ENCODE peak calls at places on chromosome 6, in six cellular contexts. One of them, this sample, is unnamed.

GRCh38 chr6:159017757-159018559 is 18.0 kb upstream of the RSPH3 start:
- DNase-seq in T follicular helper cell: no peak
- DNase-seq in stimulated activated CD4-positive, alpha-beta T cell treated with anti-CD3 and anti-CD28 coated beads, Interleukin-4, amount 100 ng/mL, for 24 hours: no peak
- DNase-seq in choroid plexus epithelial cell: no peak
- DNase-seq in stimulated activated CD8-positive, alpha-beta memory T cell treated with anti-CD3 and anti-CD28 coated beads, Interleukin-15, amount 100 ng/mL, for 24 hours: no peak
- DNase-seq in tibial nerve: no peak
- DNase-seq in this sample: no peak

GRCh38 chr6:1552296-1552761 is 57.4 kb upstream of the FOXC1 start:
- DNase-seq in T follicular helper cell: no peak
- DNase-seq in stimulated activated CD4-positive, alpha-beta T cell treated with anti-CD3 and anti-CD28 coated beads, Interleukin-4, amount 100 ng/mL, for 24 hours: no peak
- DNase-seq in choroid plexus epithelial cell: peak
- DNase-seq in stimulated activated CD8-positive, alpha-beta memory T cell treated with anti-CD3 and anti-CD28 coated beads, Interleukin-15, amount 100 ng/mL, for 24 hours: no peak
- DNase-seq in tibial nerve: no peak
- DNase-seq in this sample: no peak

GRCh38 chr6:190596-191395 is 101.5 kb upstream of the DUSP22 start:
- DNase-seq in T follicular helper cell: no peak
- DNase-seq in stimulated activated CD4-positive, alpha-beta T cell treated with anti-CD3 and anti-CD28 coated beads, Interleukin-4, amount 100 ng/mL, for 24 hours: no peak
- DNase-seq in choroid plexus epithelial cell: no peak
- DNase-seq in stimulated activated CD8-positive, alpha-beta memory T cell treated with anti-CD3 and anti-CD28 coated beads, Interleukin-15, amount 100 ng/mL, for 24 hours: no peak
- DNase-seq in tibial nerve: no peak
- DNase-seq in this sample: no peak

GRCh38 chr6:138377844-138378243 is at the start of gene SMIM28:
- DNase-seq in T follicular helper cell: no peak
- DNase-seq in stimulated activated CD4-positive, alpha-beta T cell treated with anti-CD3 and anti-CD28 coated beads, Interleukin-4, amount 100 ng/mL, for 24 hours: no peak
- DNase-seq in choroid plexus epithelial cell: no peak
- DNase-seq in stimulated activated CD8-positive, alpha-beta memory T cell treated with anti-CD3 and anti-CD28 coated beads, Interleukin-15, amount 100 ng/mL, for 24 hours: no peak
- DNase-seq in tibial nerve: no peak
- DNase-seq in this sample: peak

GRCh38 chr6:155309150-155309549 is 5.1 kb downstream of the TFB1M start:
- DNase-seq in T follicular helper cell: no peak
- DNase-seq in stimulated activated CD4-positive, alpha-beta T cell treated with anti-CD3 and anti-CD28 coated beads, Interleukin-4, amount 100 ng/mL, for 24 hours: no peak
- DNase-seq in choroid plexus epithelial cell: no peak
- DNase-seq in stimulated activated CD8-positive, alpha-beta memory T cell treated with anti-CD3 and anti-CD28 coated beads, Interleukin-15, amount 100 ng/mL, for 24 hours: no peak
- DNase-seq in tibial nerve: no peak
- DNase-seq in this sample: no peak

GRCh38 chr6:157656437-157657005 is 166.5 kb upstream of the SNX9 start:
- DNase-seq in T follicular helper cell: no peak
- DNase-seq in stimulated activated CD4-positive, alpha-beta T cell treated with anti-CD3 and anti-CD28 coated beads, Interleukin-4, amount 100 ng/mL, for 24 hours: no peak
- DNase-seq in choroid plexus epithelial cell: no peak
- DNase-seq in stimulated activated CD8-positive, alpha-beta memory T cell treated with anti-CD3 and anti-CD28 coated beads, Interleukin-15, amount 100 ng/mL, for 24 hours: no peak
- DNase-seq in tibial nerve: no peak
- DNase-seq in this sample: no peak

GRCh38 chr6:28553986-28554881 is 28.6 kb downstream of the GPX5 start:
- DNase-seq in T follicular helper cell: no peak
- DNase-seq in stimulated activated CD4-positive, alpha-beta T cell treated with anti-CD3 and anti-CD28 coated beads, Interleukin-4, amount 100 ng/mL, for 24 hours: no peak
- DNase-seq in choroid plexus epithelial cell: no peak
- DNase-seq in stimulated activated CD8-positive, alpha-beta memory T cell treated with anti-CD3 and anti-CD28 coated beads, Interleukin-15, amount 100 ng/mL, for 24 hours: no peak
- DNase-seq in tibial nerve: no peak
- DNase-seq in this sample: no peak

GRCh38 chr6:159151266-159151855 is 17.8 kb upstream of the FNDC1 start:
- DNase-seq in T follicular helper cell: no peak
- DNase-seq in stimulated activated CD4-positive, alpha-beta T cell treated with anti-CD3 and anti-CD28 coated beads, Interleukin-4, amount 100 ng/mL, for 24 hours: peak
- DNase-seq in choroid plexus epithelial cell: peak
- DNase-seq in stimulated activated CD8-positive, alpha-beta memory T cell treated with anti-CD3 and anti-CD28 coated beads, Interleukin-15, amount 100 ng/mL, for 24 hours: no peak
- DNase-seq in tibial nerve: no peak
- DNase-seq in this sample: peak

GRCh38 chr6:89580997-89581666 is 57.4 kb downstream of the LYRM2 start:
- DNase-seq in T follicular helper cell: no peak
- DNase-seq in stimulated activated CD4-positive, alpha-beta T cell treated with anti-CD3 and anti-CD28 coated beads, Interleukin-4, amount 100 ng/mL, for 24 hours: no peak
- DNase-seq in choroid plexus epithelial cell: no peak
- DNase-seq in stimulated activated CD8-positive, alpha-beta memory T cell treated with anti-CD3 and anti-CD28 coated beads, Interleukin-15, amount 100 ng/mL, for 24 hours: no peak
- DNase-seq in tibial nerve: no peak
- DNase-seq in this sample: peak

GRCh38 chr6:3664641-3665041 is 86.9 kb downstream of the PXDC1 start:
- DNase-seq in T follicular helper cell: no peak
- DNase-seq in stimulated activated CD4-positive, alpha-beta T cell treated with anti-CD3 and anti-CD28 coated beads, Interleukin-4, amount 100 ng/mL, for 24 hours: no peak
- DNase-seq in choroid plexus epithelial cell: peak
- DNase-seq in stimulated activated CD8-positive, alpha-beta memory T cell treated with anti-CD3 and anti-CD28 coated beads, Interleukin-15, amount 100 ng/mL, for 24 hours: no peak
- DNase-seq in tibial nerve: no peak
- DNase-seq in this sample: no peak

GRCh38 chr6:118468682-118469465 is 79.2 kb upstream of the PLN start:
- DNase-seq in T follicular helper cell: no peak
- DNase-seq in stimulated activated CD4-positive, alpha-beta T cell treated with anti-CD3 and anti-CD28 coated beads, Interleukin-4, amount 100 ng/mL, for 24 hours: no peak
- DNase-seq in choroid plexus epithelial cell: peak
- DNase-seq in stimulated activated CD8-positive, alpha-beta memory T cell treated with anti-CD3 and anti-CD28 coated beads, Interleukin-15, amount 100 ng/mL, for 24 hours: no peak
- DNase-seq in tibial nerve: no peak
- DNase-seq in this sample: peak

GRCh38 chr6:75196051-75196743 is 9.7 kb downstream of the COL12A1 start:
- DNase-seq in T follicular helper cell: no peak
- DNase-seq in stimulated activated CD4-positive, alpha-beta T cell treated with anti-CD3 and anti-CD28 coated beads, Interleukin-4, amount 100 ng/mL, for 24 hours: no peak
- DNase-seq in choroid plexus epithelial cell: peak
- DNase-seq in stimulated activated CD8-positive, alpha-beta memory T cell treated with anti-CD3 and anti-CD28 coated beads, Interleukin-15, amount 100 ng/mL, for 24 hours: no peak
- DNase-seq in tibial nerve: no peak
- DNase-seq in this sample: no peak

GRCh38 chr6:5438882-5439584 is 177.7 kb downstream of the FARS2 start:
- DNase-seq in T follicular helper cell: no peak
- DNase-seq in stimulated activated CD4-positive, alpha-beta T cell treated with anti-CD3 and anti-CD28 coated beads, Interleukin-4, amount 100 ng/mL, for 24 hours: no peak
- DNase-seq in choroid plexus epithelial cell: no peak
- DNase-seq in stimulated activated CD8-positive, alpha-beta memory T cell treated with anti-CD3 and anti-CD28 coated beads, Interleukin-15, amount 100 ng/mL, for 24 hours: no peak
- DNase-seq in tibial nerve: no peak
- DNase-seq in this sample: no peak

This sample was measured in NCI-H1092 treated with DMSO at 0.1 percent for 48 hours.